ENCODE peak calls at places on chromosome 1, in seven cellular contexts. E is Right ventricle myocardium inferior; R is OCI-M1; G is cardiac fibroblast; B is stimulated activated naive CD4-positive, alpha-beta T cell; U is EH; M is renal cortical epithelial cell. N is an unnamed sample.

GRCh38 chr1:5611855-5612254 is 380.4 kb downstream of the NPHP4 start:
- DNase-seq in U (no peak), B (no peak), E (no peak), G (no peak), M (no peak), R (no peak), N (no peak)

GRCh38 chr1:228513244-228513900 is 26.2 kb downstream of the RNF187 start:
- DNase-seq in B (no peak), U (no peak), E (no peak), G (no peak), R (peak), M (no peak), N (no peak)

GRCh38 chr1:232981161-232981560 is 30.8 kb downstream of the NTPCR start:
- DNase-seq in M (no peak), B (no peak), G (no peak), R (no peak), E (no peak), U (no peak), N (no peak)

GRCh38 chr1:233962878-233963277 is 58.4 kb downstream of the SLC35F3 start:
- DNase-seq in U (no peak), E (no peak), G (no peak), B (no peak), R (peak), M (no peak), N (no peak)

GRCh38 chr1:37995773-37996379 is 6.1 kb upstream of the SF3A3 start:
- DNase-seq in U (peak), B (no peak), M (no peak), R (no peak), G (peak), E (peak), N (no peak)

GRCh38 chr1:99768525-99769382 is 2.3 kb upstream of the FRRS1 start:
- DNase-seq in U (peak), R (peak), E (no peak), G (peak), B (no peak), M (no peak), N (no peak)

GRCh38 chr1:23421752-23422312 is 2.7 kb downstream of the TCEA3 start:
- DNase-seq in G (peak), M (no peak), B (no peak), U (peak), E (no peak), R (no peak), N (no peak)

GRCh38 chr1:36178479-36179219 is 22.7 kb downstream of the MAP7D1 start:
- DNase-seq in E (no peak), M (no peak), B (no peak), R (no peak), U (no peak), G (no peak), N (no peak)

GRCh38 chr1:6599141-6599975 is 3.3 kb downstream of the KLHL21 start:
- DNase-seq in R (no peak), G (no peak), E (peak), U (peak), M (peak), B (no peak), N (no peak)